ENCODE peak calls at places on chromosomes 1 and 21, in eight cellular contexts. A, Z, T, N, X, I, L and Q are unnamed samples.

GRCh38 chr21:32298148-32298559 is 501 bp upstream of the MRAP start:
- DNase-seq in L (no peak), N (no peak), Z (no peak), T (no peak), X (no peak), I (no peak), A (no peak), Q (no peak)

GRCh38 chr1:77228836-77229235 is 9.6 kb upstream of the PIGK start:
- DNase-seq in N (no peak), A (no peak), X (no peak), L (no peak), I (no peak), T (no peak), Z (no peak), Q (no peak)

GRCh38 chr1:121525355-121525754 is 340.6 kb downstream of the SRGAP2C start:
- DNase-seq in L (no peak), T (no peak), I (no peak), Z (no peak), X (no peak), A (no peak), N (no peak), Q (no peak)

GRCh38 chr1:23394664-23395063 is 25.0 kb upstream of the ZNF436 start:
- DNase-seq in I (peak), N (peak), A (no peak), L (peak), X (no peak), Z (peak), T (no peak), Q (no peak)

GRCh38 chr1:154398141-154398540 is 7.0 kb upstream of the IL6R start:
- DNase-seq in N (no peak), Z (no peak), I (no peak), A (no peak), T (no peak), X (no peak), L (no peak), Q (no peak)

GRCh38 chr1:172977296-172978027 is 73.3 kb downstream of the TNFSF18 start:
- DNase-seq in L (no peak), A (no peak), X (no peak), N (no peak), T (no peak), Z (peak), I (no peak), Q (no peak)

GRCh38 chr1:47686731-47687617 is 249.1 kb downstream of the FOXD2 start:
- DNase-seq in I (no peak), L (no peak), X (no peak), Z (no peak), T (no peak), A (no peak), N (no peak), Q (no peak)

GRCh38 chr1:201889092-201889968 is 632 bp downstream of the SHISA4 start:
- DNase-seq in L (no peak), Z (no peak), N (peak), X (no peak), I (no peak), T (no peak), A (no peak), Q (no peak)

GRCh38 chr1:54882483-54882882 is 4.5 kb downstream of the DHCR24 start:
- DNase-seq in L (no peak), A (no peak), T (no peak), Z (peak), X (no peak), N (no peak), I (no peak), Q (no peak)

GRCh38 chr1:5365751-5366150 is 626.5 kb downstream of the NPHP4 start:
- DNase-seq in T (no peak), L (no peak), X (no peak), Z (no peak), N (no peak), A (no peak), I (no peak), Q (no peak)

GRCh38 chr1:41975121-41975520 is 56.4 kb upstream of the HIVEP3 start:
- DNase-seq in N (no peak), X (no peak), T (no peak), A (no peak), L (no peak), Z (peak), I (no peak), Q (no peak)

GRCh38 chr1:237863234-237863633 is 27.5 kb downstream of the ZP4 start:
- DNase-seq in T (no peak), A (no peak), N (no peak), Z (no peak), I (no peak), X (no peak), L (no peak), Q (no peak)

GRCh38 chr1:14627608-14628489 is 29.4 kb downstream of the KAZN start:
- DNase-seq in Z (no peak), A (no peak), T (no peak), L (no peak), N (no peak), X (no peak), I (no peak), Q (no peak)

GRCh38 chr1:236868625-236869467 is 73.8 kb downstream of the MTR start:
- DNase-seq in I (no peak), Z (peak), X (peak), L (peak), T (peak), N (peak), A (peak), Q (peak)

GRCh38 chr1:156128749-156129682 is 14.5 kb downstream of the LMNA start:
- DNase-seq in L (peak), I (no peak), Z (peak), N (no peak), X (no peak), A (no peak), T (no peak), Q (no peak)

GRCh38 chr1:5983361-5984103 is 8.7 kb downstream of the NPHP4 start:
- DNase-seq in X (no peak), A (no peak), I (peak), N (peak), L (peak), T (no peak), Z (peak), Q (no peak)

GRCh38 chr1:156705918-156706646 is 699 bp upstream of the CRABP2 start:
- DNase-seq in X (peak), I (no peak), N (peak), L (peak), T (peak), Z (peak), A (peak), Q (peak)

GRCh38 chr1:180926164-180926981 is 13.7 kb downstream of the KIAA1614 start:
- DNase-seq in T (peak), Z (peak), I (no peak), A (peak), L (peak), X (peak), N (peak), Q (no peak)

GRCh38 chr1:75991497-75992114 is 59.4 kb upstream of the ASB17 start:
- DNase-seq in N (peak), X (peak), I (peak), L (peak), Z (peak), T (peak), A (peak), Q (peak)

GRCh38 chr21:45930792-45931191 is 50.8 kb upstream of the COL6A1 start:
- DNase-seq in A (no peak), L (no peak), I (no peak), N (no peak), T (no peak), X (no peak), Z (no peak), Q (no peak)

GRCh38 chr1:223081181-223081994 is 61.7 kb downstream of the TLR5 start:
- DNase-seq in I (peak), T (peak), Z (peak), L (peak), A (peak), N (peak), X (peak), Q (peak)

GRCh38 chr1:26328597-26328996 is 10.8 kb downstream of the CD52 start:
- DNase-seq in I (no peak), N (no peak), Z (no peak), X (no peak), A (no peak), L (no peak), T (no peak), Q (no peak)

GRCh38 chr1:228850141-228851100 is 115.1 kb downstream of the RHOU start:
- DNase-seq in Z (no peak), X (no peak), L (no peak), I (no peak), A (no peak), N (no peak), T (no peak), Q (no peak)

GRCh38 chr1:38133781-38134180 is 87.2 kb upstream of the POU3F1 start:
- DNase-seq in I (no peak), L (no peak), N (no peak), T (no peak), X (no peak), A (no peak), Z (no peak), Q (no peak)

GRCh38 chr1:206461602-206462455 is 8.4 kb upstream of the IKBKE start:
- DNase-seq in Z (peak), N (peak), I (no peak), A (peak), X (peak), L (peak), T (peak), Q (peak)

GRCh38 chr1:160837558-160838205 is 25.0 kb downstream of the CD244 start:
- DNase-seq in X (peak), A (peak), L (no peak), T (no peak), Z (peak), I (no peak), N (no peak), Q (peak)

GRCh38 chr1:17190526-17190995 is 14.4 kb upstream of the PADI1 start:
- DNase-seq in T (no peak), Z (peak), I (no peak), X (no peak), A (no peak), N (no peak), L (no peak), Q (no peak)

GRCh38 chr1:143672983-143673382 is 298.8 kb downstream of the FAM72C start:
- DNase-seq in Z (no peak), X (no peak), N (no peak), L (no peak), I (no peak), A (no peak), T (no peak), Q (no peak)